ENCODE peak calls at places on chromosomes 16 and 17, in ten cellular contexts. A, O, J, Y, D, X, Q, E, G and W are unnamed samples.

GRCh38 chr16:89370081-89370511 is 120.3 kb downstream of the ANKRD11 start:
- DNase-seq in A (no peak), O (no peak), J (no peak), Y (no peak), D (peak; percentile 57), X (no peak), Q (no peak), E (no peak), G (no peak), W (no peak)

GRCh38 chr16:2514333-2515179 is 804 bp downstream of the ATP6V0C start:
- DNase-seq in A (peak; percentile 39), O (no peak), J (no peak), Y (no peak), D (no peak), X (no peak), Q (no peak), E (no peak), G (no peak), W (no peak)

GRCh38 chr17:37490022-37490587 is 414 bp downstream of the DUSP14 start:
- DNase-seq in A (peak; percentile 74), O (peak; percentile 87), J (peak; percentile 70), Y (peak; percentile 79), D (peak; percentile 70), X (no peak), Q (peak; percentile 29), E (peak; percentile 74), G (peak; percentile 48), W (peak; percentile 61)

GRCh38 chr17:11986179-11986938 is 10.9 kb downstream of the ZNF18 start:
- DNase-seq in A (no peak), O (no peak), J (no peak), Y (no peak), D (peak; percentile 33), X (no peak), Q (peak; percentile 58), E (no peak), G (no peak), W (no peak)

GRCh38 chr17:72539981-72540897 is 419.4 kb downstream of the SOX9 start:
- DNase-seq in A (peak; percentile 36), O (peak; percentile 84), J (peak; percentile 71), Y (peak; percentile 81), D (peak; percentile 96), X (no peak), Q (peak; percentile 68), E (peak; percentile 82), G (peak; percentile 44), W (peak; percentile 68)

GRCh38 chr17:49390548-49391324 is 23.9 kb downstream of the PHB1 start:
- DNase-seq in A (peak; percentile 42), O (no peak), J (peak; percentile 34), Y (no peak), D (no peak), X (no peak), Q (no peak), E (no peak), G (peak; percentile 17), W (no peak)

GRCh38 chr17:10792156-10792555 is 11.7 kb downstream of the TMEM238L start:
- DNase-seq in A (peak; percentile 17), O (no peak), J (no peak), Y (peak; percentile 55), D (no peak), X (no peak), Q (no peak), E (no peak), G (no peak), W (no peak)

GRCh38 chr16:3949946-3950342 is 69.4 kb upstream of the CREBBP start:
- DNase-seq in A (no peak), O (no peak), J (no peak), Y (no peak), D (no peak), X (no peak), Q (no peak), E (no peak), G (no peak), W (no peak)

GRCh38 chr16:78761427-78761826 is 662.0 kb downstream of the WWOX start:
- DNase-seq in A (no peak), O (no peak), J (no peak), Y (no peak), D (no peak), X (no peak), Q (no peak), E (no peak), G (no peak), W (no peak)

GRCh38 chr17:58005728-58006562 is 1.1 kb downstream of the SRSF1 start:
- DNase-seq in A (no peak), O (no peak), J (no peak), Y (no peak), D (no peak), X (no peak), Q (no peak), E (no peak), G (no peak), W (no peak)

GRCh38 chr17:8941980-8942617 is 23.4 kb downstream of the PIK3R5 start:
- DNase-seq in A (peak; percentile 75), O (no peak), J (no peak), Y (no peak), D (no peak), X (no peak), Q (no peak), E (no peak), G (no peak), W (no peak)

GRCh38 chr16:8889893-8890548 is 7.9 kb downstream of the LITAFD start:
- DNase-seq in A (no peak), O (no peak), J (no peak), Y (no peak), D (no peak), X (no peak), Q (no peak), E (no peak), G (no peak), W (no peak)

GRCh38 chr17:80959330-80960036 is 32.2 kb upstream of the CHMP6 start:
- DNase-seq in A (no peak), O (no peak), J (peak; percentile 94), Y (peak; percentile 90), D (peak; percentile 95), X (no peak), Q (peak; percentile 55), E (no peak), G (no peak), W (peak; percentile 88)

GRCh38 chr16:1917056-1917664 is 1.1 kb downstream of the HS3ST6 start:
- DNase-seq in A (no peak), O (no peak), J (no peak), Y (no peak), D (no peak), X (no peak), Q (no peak), E (no peak), G (no peak), W (no peak)

GRCh38 chr17:78818932-78819331 is 21.7 kb downstream of the USP36 start:
- DNase-seq in A (peak; percentile 80), O (no peak), J (no peak), Y (peak; percentile 30), D (no peak), X (no peak), Q (no peak), E (no peak), G (no peak), W (no peak)

GRCh38 chr17:82943339-82943738 is 103.5 kb upstream of the ZNF750 start:
- DNase-seq in A (no peak), O (no peak), J (no peak), Y (peak; percentile 28), D (no peak), X (no peak), Q (no peak), E (peak; percentile 3), G (no peak), W (peak; percentile 7)